ENCODE peak calls at places on chromosomes 3 and 15, in five cellular contexts. I is neuronal stem cell, G is IMR-90, Q is H1, Z is trophoblast cell. F is an unnamed sample.

GRCh38 chr15:68528891-68529290 is 49.9 kb upstream of the CORO2B start:
- DNase-seq in I (no peak), Q (no peak), G (no peak), Z (no peak), F (no peak)

GRCh38 chr15:41809121-41809520 is 18.8 kb upstream of the JMJD7 start:
- DNase-seq in G (peak), Q (no peak), Z (no peak), I (no peak), F (no peak)

GRCh38 chr3:53809267-53809666 is 37.0 kb downstream of the CHDH start:
- DNase-seq in G (no peak), I (no peak), Z (no peak), Q (no peak), F (no peak)

GRCh38 chr3:163384383-163384782 is 1693.9 kb downstream of the SI start:
- DNase-seq in Q (no peak), I (no peak), G (no peak), Z (no peak), F (no peak)

GRCh38 chr3:4906107-4906621 is 73.1 kb upstream of the BHLHE40 start:
- DNase-seq in Z (no peak), G (peak), Q (no peak), I (no peak), F (peak)

GRCh38 chr15:89095556-89095955 is 7.3 kb downstream of the ABHD2 start:
- DNase-seq in G (no peak), Z (no peak), I (no peak), Q (no peak), F (no peak)

GRCh38 chr15:32100286-32100685 is 70.0 kb downstream of the CHRNA7 start:
- DNase-seq in G (no peak), I (no peak), Q (no peak), Z (no peak), F (no peak)

GRCh38 chr3:157487339-157487738 is 15.9 kb downstream of the VEPH1 start:
- DNase-seq in Z (peak), Q (no peak), G (peak), I (no peak), F (no peak)

GRCh38 chr3:42712344-42712648 is 9.7 kb upstream of the HHATL start:
- DNase-seq in Q (peak), I (no peak), Z (no peak), G (no peak), F (no peak)

GRCh38 chr3:141448606-141449216 is 38.1 kb upstream of the RASA2 start:
- DNase-seq in I (no peak), G (peak), Q (no peak), Z (no peak), F (peak)

GRCh38 chr15:65904301-65904700 is 35.0 kb downstream of the RAB11A start:
- DNase-seq in G (peak), I (no peak), Q (peak), Z (no peak), F (peak)

GRCh38 chr15:99592135-99592845 is 26.5 kb downstream of the MEF2A start:
- DNase-seq in Z (no peak), Q (no peak), I (no peak), G (peak), F (no peak)

GRCh38 chr15:53328341-53328740 is 431.1 kb downstream of the WDR72 start:
- DNase-seq in G (no peak), I (no peak), Z (no peak), Q (no peak), F (no peak)

GRCh38 chr15:73273181-73274002 is 95.4 kb downstream of the HCN4 start:
- DNase-seq in I (peak), Q (peak), G (peak), Z (peak), F (peak)

GRCh38 chr3:179449621-179450020 is 1.6 kb downstream of the GNB4 start:
- DNase-seq in I (no peak), Z (peak), G (peak), Q (no peak), F (no peak)

GRCh38 chr15:40105517-40106202 is 3.0 kb downstream of the BMF start:
- DNase-seq in G (no peak), I (no peak), Q (no peak), Z (no peak), F (no peak)

GRCh38 chr3:110569073-110569472 is 502.5 kb upstream of the NECTIN3 start:
- DNase-seq in Z (no peak), I (no peak), Q (no peak), G (no peak), F (no peak)

GRCh38 chr3:94082412-94082937 is 19.6 kb downstream of the NSUN3 start:
- DNase-seq in Q (no peak), G (no peak), Z (no peak), I (no peak), F (no peak)

GRCh38 chr3:142028174-142028833 is 121.0 kb downstream of the TFDP2 start:
- DNase-seq in Z (peak), Q (no peak), I (peak), G (peak), F (peak)

GRCh38 chr15:88702983-88703382 is 64.2 kb downstream of the ISG20 start:
- DNase-seq in I (no peak), Q (no peak), Z (no peak), G (peak), F (peak)

GRCh38 chr3:89447244-89447643 is 339.8 kb downstream of the EPHA3 start:
- DNase-seq in G (no peak), Q (no peak), Z (no peak), I (no peak), F (no peak)

GRCh38 chr3:59655616-59656015 is 605.8 kb upstream of the CFAP20DC start:
- DNase-seq in Z (no peak), G (no peak), I (no peak), Q (no peak), F (no peak)

GRCh38 chr3:183291511-183292031 is 38.5 kb downstream of the B3GNT5 start:
- DNase-seq in Z (no peak), I (no peak), Q (no peak), G (peak), F (peak)

GRCh38 chr15:90644526-90644925 is 72.6 kb upstream of the BLM start:
- DNase-seq in Q (no peak), Z (no peak), G (no peak), I (no peak), F (no peak)

GRCh38 chr3:126672741-126673140 is 17.8 kb upstream of the TXNRD3 start:
- DNase-seq in G (no peak), I (no peak), Q (peak), Z (no peak), F (no peak)

GRCh38 chr15:62559049-62559733 is 394.1 kb upstream of the C2CD4B start:
- DNase-seq in I (no peak), Z (no peak), G (peak), Q (no peak), F (peak)

GRCh38 chr3:44682182-44682896 is 30.1 kb upstream of the ZNF502 start:
- DNase-seq in G (peak), Q (no peak), I (no peak), Z (peak), F (peak)

GRCh38 chr3:44680921-44681455 is 31.5 kb upstream of the ZNF502 start:
- DNase-seq in Z (peak), I (no peak), Q (no peak), G (no peak), F (no peak)

GRCh38 chr3:44687898-44688297 is 24.6 kb upstream of the ZNF502 start:
- DNase-seq in Q (no peak), G (no peak), Z (no peak), I (no peak), F (no peak)

GRCh38 chr3:44685128-44685800 is 27.2 kb upstream of the ZNF502 start:
- DNase-seq in I (peak), Z (no peak), Q (no peak), G (peak), F (no peak)
- H3K14ac ChIP-seq in I (no peak), Z (peak), Q (no peak), G (no peak), F (no peak)

DNA sequence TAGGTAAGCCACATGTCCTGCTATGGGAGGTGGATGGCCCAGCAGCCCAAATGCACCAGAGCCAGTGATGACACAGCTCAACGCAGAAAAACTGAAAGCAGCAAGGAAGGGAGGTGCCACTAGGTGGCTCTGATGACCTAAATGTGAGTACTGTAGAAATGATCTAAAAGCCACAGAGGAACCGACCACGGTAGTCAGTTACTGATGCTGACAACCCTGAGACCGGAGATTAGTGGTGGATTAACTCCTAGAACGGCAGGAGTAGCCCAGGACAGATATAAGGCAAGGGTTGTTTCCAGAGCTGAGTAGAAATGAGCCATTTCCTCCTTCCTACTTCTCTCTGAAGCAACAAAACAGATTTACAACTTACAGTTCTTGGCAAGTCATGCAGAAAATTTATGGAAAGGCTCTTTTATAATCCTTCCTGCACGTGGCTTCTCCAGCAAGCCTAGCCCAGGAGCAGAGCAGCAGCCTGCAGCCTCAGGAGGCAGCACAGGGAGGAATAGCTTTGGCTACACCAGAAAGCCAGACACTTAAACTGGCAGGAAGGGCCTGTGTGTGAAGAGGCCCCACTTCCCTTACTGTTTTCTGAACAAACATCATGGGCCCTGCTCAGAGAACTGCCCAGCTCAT is 13.1 kb downstream of the FBXL22 start:
- DNase-seq in Z (peak), I (peak), Q (peak), G (peak), F (peak)
- H3K4me3 ChIP-seq in Z (no peak), I (peak), Q (no peak), G (no peak), F (no peak)

DNA sequence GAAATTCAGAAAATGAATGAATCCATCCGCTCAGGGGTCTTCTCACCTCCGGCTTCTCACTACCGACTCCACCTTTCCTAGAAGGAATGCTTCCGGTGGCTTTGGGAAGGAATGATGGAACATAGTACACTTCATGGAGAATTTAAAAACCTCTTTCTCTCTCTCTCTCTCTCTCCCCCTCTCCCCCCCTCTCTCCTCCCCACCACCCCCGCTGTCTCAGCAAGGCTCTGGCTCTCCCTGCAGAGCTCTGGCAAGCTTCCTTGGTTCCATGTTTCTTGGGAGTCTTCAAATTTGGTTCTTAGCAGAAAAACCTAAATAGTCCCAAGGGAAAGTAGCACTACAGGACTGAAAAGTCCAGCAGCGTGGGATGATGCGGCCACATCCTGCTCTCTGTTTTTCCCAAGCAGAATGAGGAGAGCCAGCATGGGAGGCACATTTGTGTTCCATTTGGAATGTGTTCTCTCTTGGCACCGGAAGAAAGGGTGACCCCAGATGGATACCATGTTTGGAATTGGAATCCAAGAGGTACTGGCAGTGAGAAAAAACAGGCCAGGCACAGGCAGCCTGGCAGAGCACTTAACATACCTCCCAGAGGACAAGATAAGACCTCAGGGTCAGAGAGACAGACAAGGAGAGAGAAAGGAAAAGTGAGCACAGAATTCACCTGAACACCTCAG is at the start of gene POPDC2:
- DNase-seq in Q (no peak), I (no peak), G (no peak), Z (no peak), F (peak)
- H2BK5ac ChIP-seq in Q (no peak), I (no peak), G (no peak), Z (peak), F (no peak)

GRCh38 chr3:48918388-48919214 is at the start of gene ARIH2:
- DNase-seq in Z (peak), I (peak), Q (peak), G (peak), F (peak)
- H3K14ac ChIP-seq in Z (peak), I (no peak), Q (no peak), G (peak), F (peak)

DNA sequence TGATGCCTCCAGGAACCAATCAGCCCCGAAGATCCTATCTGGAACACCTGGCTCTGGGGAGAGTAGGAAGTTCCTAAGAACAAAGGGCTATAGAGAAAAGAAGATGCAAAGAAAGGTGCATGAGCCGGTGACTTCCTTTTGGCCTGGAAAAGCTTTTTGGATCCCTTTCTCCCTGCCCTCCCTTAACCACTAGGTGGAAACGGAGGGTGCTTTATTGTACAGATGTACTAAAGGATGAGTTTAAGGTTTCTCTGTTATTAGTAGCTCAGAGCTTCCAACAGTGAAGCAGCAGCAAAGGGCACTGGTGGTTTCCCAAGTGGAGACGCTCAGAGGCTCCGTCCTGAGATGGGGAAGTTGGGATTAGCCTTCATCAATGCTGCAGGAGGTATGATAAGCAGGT is 6.0 kb upstream of the ADGRG7 start:
- DNase-seq in G (peak), Z (peak), I (no peak), Q (no peak), F (peak)
- H3K4me3 ChIP-seq in G (no peak), Z (no peak), I (no peak), Q (no peak), F (peak)

GRCh38 chr3:60759439-60759838 is 491.8 kb downstream of the FHIT start:
- DNase-seq in Z (no peak), I (no peak), G (no peak), Q (no peak), F (no peak)

GRCh38 chr3:60757724-60758123 is 493.5 kb downstream of the FHIT start:
- DNase-seq in G (no peak), Q (no peak), I (no peak), Z (no peak), F (no peak)

GRCh38 chr3:60756636-60757035 is 494.6 kb downstream of the FHIT start:
- DNase-seq in Q (no peak), Z (no peak), G (no peak), I (peak), F (no peak)

GRCh38 chr3:60758169-60758568 is 493.1 kb downstream of the FHIT start:
- DNase-seq in G (no peak), Q (no peak), Z (no peak), I (no peak), F (no peak)

GRCh38 chr3:60760145-60760544 is 491.1 kb downstream of the FHIT start:
- DNase-seq in Q (no peak), Z (no peak), G (no peak), I (no peak), F (no peak)
- H2BK5ac ChIP-seq in Q (peak), Z (no peak), G (no peak), I (no peak), F (no peak)

GRCh38 chr3:31164398-31164797 is 269.9 kb upstream of the GADL1 start:
- DNase-seq in Z (no peak), I (no peak), Q (no peak), G (no peak), F (no peak)

GRCh38 chr3:31167666-31168065 is 273.2 kb upstream of the GADL1 start:
- DNase-seq in I (no peak), Z (peak), G (peak), Q (no peak), F (peak)

GRCh38 chr3:31165399-31165860 is 271.0 kb upstream of the GADL1 start:
- DNase-seq in I (no peak), Z (no peak), G (peak), Q (no peak), F (peak)

GRCh38 chr3:31161889-31162288 is 267.4 kb upstream of the GADL1 start:
- DNase-seq in G (no peak), Z (no peak), I (no peak), Q (no peak), F (no peak)

DNA sequence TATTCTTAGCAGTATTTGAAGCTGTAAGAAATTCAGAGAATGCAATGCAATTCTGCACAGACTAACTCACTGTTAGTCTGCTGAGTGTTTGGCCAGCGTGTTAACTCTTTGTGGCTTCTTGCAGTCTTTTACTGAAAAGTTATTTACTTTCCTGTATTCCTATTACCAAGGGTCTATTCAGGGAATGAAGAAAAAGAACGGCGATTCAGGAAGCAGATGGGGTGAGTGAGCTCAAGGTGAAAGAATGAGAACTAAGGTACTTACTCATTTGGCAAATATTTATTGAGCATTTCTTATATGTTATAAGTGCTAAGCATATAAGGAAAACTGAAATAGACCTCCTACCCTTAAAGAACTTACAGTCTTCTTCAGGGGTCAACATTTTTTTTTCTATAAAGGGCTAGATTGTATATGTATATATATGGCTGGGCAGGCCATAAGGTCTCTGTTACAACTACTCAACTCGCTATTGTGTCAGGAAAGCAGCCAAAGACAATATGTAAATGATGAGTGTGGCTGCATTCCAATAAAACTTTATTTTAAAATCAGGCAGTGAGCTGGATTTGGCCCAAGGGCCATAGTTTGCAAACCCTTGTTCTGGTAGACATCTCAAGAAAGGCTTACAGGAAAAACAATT is 271.9 kb upstream of the GADL1 start:
- DNase-seq in G (peak), Z (peak), Q (no peak), I (no peak), F (peak)
- H3K14ac ChIP-seq in G (no peak), Z (no peak), Q (no peak), I (no peak), F (no peak)

GRCh38 chr15:74431116-74431515 is 2.6 kb downstream of the SEMA7A start:
- DNase-seq in Q (no peak), G (no peak), Z (no peak), I (no peak), F (no peak)
- H3K4me3 ChIP-seq in Q (no peak), G (no peak), Z (no peak), I (no peak), F (no peak)